ENCODE peak calls at places on chromosomes 4 and X, in ten cellular contexts. F is left lung, Q is GM10248, L is dorsolateral prefrontal cortex, W is fibroblast of lung, E is endothelial cell, K is MCF 10A, O is coronary artery, S is heart left ventricle, A is fibroblast of mammary gland. G is an unnamed sample.

GRCh38 chr4:187366530-187367279 is 628.9 kb upstream of the ZFP42 start:
- DNase-seq in F (no peak), Q (no peak), L (no peak), W (no peak), E (no peak), K (no peak), O (no peak), S (no peak), A (no peak), G (no peak)

GRCh38 chr4:35836591-35836990 is 407.7 kb downstream of the ARAP2 start:
- DNase-seq in F (no peak), Q (no peak), L (no peak), W (no peak), E (no peak), K (peak), O (no peak), S (no peak), A (no peak), G (no peak)

GRCh38 chrX:98795636-98796035 is 1614.4 kb downstream of the PCDH19 start:
- DNase-seq in F (no peak), Q (no peak), L (no peak), W (peak), E (no peak), K (peak), O (no peak), S (no peak), A (peak), G (peak)

GRCh38 chr4:57040510-57040909 is 61.8 kb downstream of the POLR2B start:
- DNase-seq in F (no peak), Q (no peak), L (no peak), W (no peak), E (no peak), K (no peak), O (no peak), S (no peak), A (no peak), G (no peak)

GRCh38 chr4:133137571-133137970 is 11.5 kb upstream of the PCDH10 start:
- DNase-seq in F (no peak), Q (no peak), L (no peak), W (no peak), E (no peak), K (no peak), O (no peak), S (no peak), A (no peak), G (no peak)

GRCh38 chr4:156999175-156999517 is 27.5 kb upstream of the PDGFC start:
- DNase-seq in F (no peak), Q (no peak), L (no peak), W (peak), E (no peak), K (peak), O (no peak), S (no peak), A (peak), G (peak)

GRCh38 chr4:25969374-25969773 is 55.4 kb downstream of the SMIM20 start:
- DNase-seq in F (no peak), Q (no peak), L (no peak), W (no peak), E (no peak), K (no peak), O (no peak), S (no peak), A (no peak), G (no peak)

GRCh38 chrX:139202742-139203410 is 327.7 kb upstream of the F9 start:
- DNase-seq in F (peak), Q (no peak), L (no peak), W (no peak), E (peak), K (no peak), O (no peak), S (no peak), A (no peak), G (no peak)

GRCh38 chrX:100265179-100265578 is 144.9 kb downstream of the PCDH19 start:
- DNase-seq in F (no peak), Q (no peak), L (no peak), W (no peak), E (no peak), K (no peak), O (no peak), S (no peak), A (no peak), G (no peak)

GRCh38 chrX:130111220-130111934 is 1.1 kb upstream of the ELF4 start:
- DNase-seq in F (no peak), Q (no peak), L (no peak), W (no peak), E (no peak), K (peak), O (no peak), S (no peak), A (no peak), G (no peak)

GRCh38 chrX:134957836-134958235 is 33.0 kb upstream of the SMIM10 start:
- DNase-seq in F (no peak), Q (no peak), L (no peak), W (no peak), E (no peak), K (no peak), O (no peak), S (no peak), A (no peak), G (no peak)

GRCh38 chrX:123159403-123159802 is 24.7 kb upstream of the GRIA3 start:
- DNase-seq in F (no peak), Q (no peak), L (no peak), W (no peak), E (no peak), K (no peak), O (no peak), S (no peak), A (no peak), G (no peak)

GRCh38 chr4:16262188-16262587 is 35.9 kb upstream of the TAPT1 start:
- DNase-seq in F (no peak), Q (no peak), L (no peak), W (no peak), E (no peak), K (no peak), O (no peak), S (no peak), A (no peak), G (no peak)

GRCh38 chr4:104751468-104751867 is 256.8 kb upstream of the CXXC4 start:
- DNase-seq in F (no peak), Q (no peak), L (no peak), W (no peak), E (no peak), K (no peak), O (no peak), S (no peak), A (no peak), G (no peak)

GRCh38 chr4:87067120-87067885 is 132.5 kb downstream of the AFF1 start:
- DNase-seq in F (no peak), Q (no peak), L (no peak), W (peak), E (no peak), K (no peak), O (no peak), S (no peak), A (no peak), G (no peak)

GRCh38 chrX:81537723-81538122 is 335.8 kb downstream of the SH3BGRL start:
- DNase-seq in F (no peak), Q (no peak), L (peak), W (no peak), E (no peak), K (no peak), O (no peak), S (no peak), A (no peak), G (no peak)

GRCh38 chrX:18994713-18995112 is 10.8 kb upstream of the PHKA2 start:
- DNase-seq in F (no peak), Q (no peak), L (no peak), W (peak), E (no peak), K (peak), O (no peak), S (no peak), A (peak), G (peak)

GRCh38 chr4:25531272-25531671 is 124.4 kb upstream of the SLC34A2 start:
- DNase-seq in F (no peak), Q (no peak), L (no peak), W (no peak), E (no peak), K (no peak), O (no peak), S (no peak), A (no peak), G (no peak)

GRCh38 chrX:154531626-154532025 is 15.0 kb downstream of the G6PD start:
- DNase-seq in F (no peak), Q (no peak), L (no peak), W (no peak), E (no peak), K (no peak), O (peak), S (no peak), A (peak), G (no peak)

GRCh38 chrX:153317996-153318722 is 3.4 kb downstream of the PNMA6F start:
- DNase-seq in F (no peak), Q (no peak), L (no peak), W (no peak), E (no peak), K (no peak), O (peak), S (no peak), A (no peak), G (no peak)

GRCh38 chr4:129344058-129344457 is 248.1 kb downstream of the C4orf33 start:
- DNase-seq in F (no peak), Q (peak), L (no peak), W (peak), E (peak), K (peak), O (no peak), S (no peak), A (peak), G (peak)

GRCh38 chr4:76246025-76246424 is 5.5 kb upstream of the FAM47E start:
- DNase-seq in F (no peak), Q (no peak), L (no peak), W (no peak), E (no peak), K (no peak), O (no peak), S (no peak), A (no peak), G (no peak)

GRCh38 chr4:107877361-107877760 is 52.6 kb downstream of the SGMS2 start:
- DNase-seq in F (no peak), Q (no peak), L (no peak), W (no peak), E (no peak), K (no peak), O (no peak), S (no peak), A (no peak), G (no peak)

GRCh38 chr4:16908377-16909021 is 10.1 kb upstream of the LDB2 start:
- DNase-seq in F (no peak), Q (no peak), L (no peak), W (no peak), E (no peak), K (no peak), O (no peak), S (no peak), A (no peak), G (no peak)

GRCh38 chrX:119729408-119730201 is 28.8 kb upstream of the SOWAHD start:
- DNase-seq in F (no peak), Q (peak), L (no peak), W (peak), E (peak), K (peak), O (no peak), S (peak), A (peak), G (peak)

GRCh38 chr4:88858752-88859151 is 161.1 kb upstream of the NAP1L5 start:
- DNase-seq in F (no peak), Q (peak), L (no peak), W (peak), E (no peak), K (no peak), O (no peak), S (no peak), A (peak), G (no peak)

GRCh38 chr4:38044060-38044459 is 83.9 kb downstream of the PTTG2 start:
- DNase-seq in F (no peak), Q (no peak), L (no peak), W (no peak), E (no peak), K (no peak), O (no peak), S (no peak), A (no peak), G (no peak)

GRCh38 chr4:127400736-127401346 is 231.9 kb upstream of the INTU start:
- DNase-seq in F (no peak), Q (peak), L (no peak), W (peak), E (peak), K (peak), O (no peak), S (peak), A (peak), G (peak)

GRCh38 chr4:25863906-25864418 is 1.2 kb upstream of the SEL1L3 start:
- DNase-seq in F (no peak), Q (no peak), L (no peak), W (no peak), E (peak), K (no peak), O (no peak), S (no peak), A (no peak), G (no peak)

GRCh38 chr4:6951880-6952381 is 42.3 kb downstream of the TBC1D14 start:
- DNase-seq in F (no peak), Q (no peak), L (no peak), W (no peak), E (no peak), K (no peak), O (no peak), S (no peak), A (no peak), G (no peak)

GRCh38 chr4:134935320-134935719 is 733.7 kb upstream of the PABPC4L start:
- DNase-seq in F (no peak), Q (no peak), L (no peak), W (peak), E (peak), K (peak), O (no peak), S (no peak), A (no peak), G (peak)

GRCh38 chr4:97646997-97647396 is 496.3 kb downstream of the STPG2 start:
- DNase-seq in F (no peak), Q (no peak), L (no peak), W (peak), E (no peak), K (peak), O (no peak), S (peak), A (peak), G (no peak)

GRCh38 chr4:5142726-5143125 is 91.4 kb downstream of the STK32B start:
- DNase-seq in F (no peak), Q (no peak), L (no peak), W (peak), E (peak), K (peak), O (no peak), S (no peak), A (peak), G (peak)

GRCh38 chrX:123756320-123756719 is 23.5 kb upstream of the THOC2 start:
- DNase-seq in F (no peak), Q (no peak), L (no peak), W (peak), E (no peak), K (no peak), O (no peak), S (no peak), A (peak), G (peak)

GRCh38 chr4:102735578-102735977 is 25.2 kb downstream of the MANBA start:
- DNase-seq in F (no peak), Q (no peak), L (no peak), W (no peak), E (no peak), K (no peak), O (no peak), S (no peak), A (no peak), G (no peak)

GRCh38 chr4:128060130-128060619 is 937 bp upstream of the LARP1B start:
- DNase-seq in F (no peak), Q (no peak), L (no peak), W (no peak), E (no peak), K (no peak), O (no peak), S (no peak), A (peak), G (no peak)

GRCh38 chr4:123892997-123893745 is 496.6 kb downstream of the SPRY1 start:
- DNase-seq in F (no peak), Q (no peak), L (no peak), W (peak), E (no peak), K (no peak), O (no peak), S (no peak), A (peak), G (no peak)

GRCh38 chrX:118627084-118627758 is 100.2 kb upstream of the IL13RA1 start:
- DNase-seq in F (no peak), Q (no peak), L (no peak), W (no peak), E (no peak), K (peak), O (no peak), S (no peak), A (peak), G (no peak)
- TF ChIP-seq CTCF in F (no peak), Q (peak), L (peak), W (no peak), E (no peak), K (peak), O (no peak), S (no peak), A (peak), G (peak)

GRCh38 chr4:55010550-55010949 is 114.8 kb downstream of the KDR start:
- DNase-seq in F (no peak), Q (no peak), L (no peak), W (no peak), E (no peak), K (no peak), O (no peak), S (no peak), A (no peak), G (no peak)

GRCh38 chr4:55005910-55006309 is 119.5 kb downstream of the KDR start:
- DNase-seq in F (no peak), Q (no peak), L (no peak), W (no peak), E (no peak), K (no peak), O (no peak), S (no peak), A (no peak), G (no peak)

GRCh38 chr4:55004831-55005230 is 120.6 kb downstream of the KDR start:
- DNase-seq in F (no peak), Q (no peak), L (no peak), W (no peak), E (no peak), K (no peak), O (no peak), S (no peak), A (peak), G (no peak)

GRCh38 chr4:55012363-55013255 is 112.8 kb downstream of the KDR start:
- DNase-seq in F (peak), Q (no peak), L (no peak), W (no peak), E (no peak), K (no peak), O (no peak), S (no peak), A (no peak), G (no peak)

GRCh38 chr4:55008166-55009056 is 117.0 kb downstream of the KDR start:
- DNase-seq in F (peak), Q (peak), L (no peak), W (no peak), E (no peak), K (peak), O (no peak), S (no peak), A (peak), G (no peak)
- TF ChIP-seq CTCF in F (no peak), Q (no peak), L (peak), W (peak), E (peak), K (peak), O (no peak), S (peak), A (peak), G (peak)

DNA sequence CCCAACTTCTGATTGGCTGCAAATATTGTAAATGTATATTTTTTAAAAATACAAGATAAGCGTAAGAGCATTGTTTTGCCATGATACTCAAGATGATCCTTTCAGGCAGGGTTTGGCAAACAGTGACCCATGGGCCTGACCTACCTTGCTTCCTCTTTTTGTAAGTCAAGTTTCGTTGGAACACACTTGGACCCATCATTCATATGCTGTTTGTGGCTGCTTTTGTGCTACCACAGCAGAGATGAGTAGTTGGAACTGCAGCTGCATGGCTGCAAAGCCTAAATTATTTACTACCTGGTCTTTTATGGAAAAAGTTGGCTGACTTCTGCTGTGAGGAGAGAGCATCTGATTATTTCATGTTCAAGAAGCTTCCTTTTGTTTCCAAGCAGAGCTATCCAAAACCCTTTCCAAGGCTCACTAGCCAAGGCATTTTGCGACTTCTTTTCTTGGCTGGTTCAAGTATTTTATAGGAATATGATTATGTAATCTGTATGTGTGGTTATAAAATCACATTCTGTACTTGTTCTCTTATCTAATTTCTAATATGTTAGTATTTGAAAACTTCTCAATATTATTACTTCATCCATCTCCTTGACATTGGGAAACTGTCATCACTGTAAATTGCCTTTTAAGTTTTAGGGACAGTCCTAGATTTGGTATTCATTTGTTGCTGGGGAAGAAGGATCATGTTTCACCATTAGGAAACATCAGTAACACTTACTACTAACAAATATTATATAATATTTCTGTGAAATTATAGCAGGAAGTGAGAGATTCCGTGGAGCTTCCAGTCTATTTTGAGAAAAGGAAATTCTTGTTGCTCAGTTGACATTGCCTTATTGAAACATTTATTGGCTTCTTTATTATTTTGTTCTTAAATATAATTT is 109.2 kb downstream of the ARHGAP10 start:
- DNase-seq in F (no peak), Q (no peak), L (no peak), W (peak), E (no peak), K (no peak), O (no peak), S (no peak), A (no peak), G (no peak)
- TF ChIP-seq CTCF in F (no peak), Q (no peak), L (no peak), W (no peak), E (no peak), K (no peak), O (no peak), S (no peak), A (no peak), G (no peak)

GRCh38 chr4:8545439-8545765 is 34.8 kb upstream of the GPR78 start:
- DNase-seq in F (no peak), Q (no peak), L (no peak), W (no peak), E (no peak), K (no peak), O (no peak), S (no peak), A (no peak), G (no peak)

GRCh38 chr4:8548731-8549351 is 31.4 kb upstream of the GPR78 start:
- DNase-seq in F (no peak), Q (no peak), L (no peak), W (no peak), E (peak), K (peak), O (no peak), S (no peak), A (no peak), G (no peak)

GRCh38 chr4:8546766-8547107 is 33.5 kb upstream of the GPR78 start:
- DNase-seq in F (no peak), Q (no peak), L (no peak), W (no peak), E (no peak), K (no peak), O (no peak), S (no peak), A (no peak), G (no peak)

GRCh38 chr4:8547912-8548730 is 32.1 kb upstream of the GPR78 start:
- DNase-seq in F (no peak), Q (no peak), L (no peak), W (no peak), E (no peak), K (peak), O (no peak), S (no peak), A (no peak), G (no peak)

GRCh38 chr4:8547108-8547911 is 32.9 kb upstream of the GPR78 start:
- DNase-seq in F (no peak), Q (peak), L (no peak), W (peak), E (peak), K (peak), O (no peak), S (no peak), A (peak), G (peak)
- TF ChIP-seq CTCF in F (peak), Q (peak), L (no peak), W (peak), E (peak), K (peak), O (no peak), S (peak), A (peak), G (peak)

DNA sequence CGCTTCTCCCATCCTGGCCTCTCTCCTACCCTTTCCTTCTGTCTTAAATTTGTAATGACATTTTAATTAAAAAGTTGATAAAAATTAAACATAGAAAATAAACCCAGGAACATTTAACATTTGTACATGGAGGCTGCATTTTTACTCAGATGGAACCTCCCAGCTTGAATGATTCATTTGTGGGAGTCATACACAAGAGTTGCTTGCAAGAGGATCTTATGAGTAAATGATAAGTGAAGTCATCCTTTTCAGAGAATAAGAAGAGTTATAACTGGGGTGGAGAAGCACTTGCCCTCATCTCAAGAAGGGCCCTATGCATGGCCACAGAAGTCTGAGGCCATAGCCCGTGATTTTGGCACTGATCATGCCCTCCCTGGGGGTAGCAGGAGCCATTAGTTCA is 482.9 kb upstream of the BOD1L1 start:
- DNase-seq in F (no peak), Q (no peak), L (no peak), W (peak), E (no peak), K (peak), O (no peak), S (no peak), A (peak), G (peak)
- TF ChIP-seq CTCF in F (no peak), Q (no peak), L (no peak), W (no peak), E (no peak), K (no peak), O (no peak), S (no peak), A (no peak), G (no peak)